ENCODE peak calls at places on chromosomes 4 and X, in nine cellular contexts. W, E, R, I, C, S, N, V and U are unnamed samples.

GRCh38 chrX:12984629-12985303 is 9.9 kb downstream of the TMSB4X start:
- DNase-seq in W (no peak), E (no peak), R (peak; percentile 42), I (no peak), C (no peak), S (no peak), N (no peak), V (no peak), U (peak; percentile 81)

GRCh38 chr4:113962719-113963274 is 16.6 kb downstream of the ARSJ start:
- DNase-seq in W (no peak), E (no peak), R (no peak), I (no peak), C (no peak), S (no peak), N (no peak), V (no peak), U (no peak)

GRCh38 chr4:139763205-139763604 is 97.6 kb downstream of the MGST2 start:
- DNase-seq in W (no peak), E (no peak), R (no peak), I (no peak), C (no peak), S (no peak), N (no peak), V (no peak), U (no peak)

GRCh38 chr4:23373269-23373668 is 516.6 kb downstream of the PPARGC1A start:
- DNase-seq in W (peak; percentile 54), E (no peak), R (peak; percentile 25), I (no peak), C (no peak), S (no peak), N (peak; percentile 47), V (no peak), U (no peak)

GRCh38 chr4:133623847-133624246 is 474.8 kb downstream of the PCDH10 start:
- DNase-seq in W (no peak), E (no peak), R (no peak), I (no peak), C (peak; percentile 13), S (no peak), N (no peak), V (no peak), U (no peak)

GRCh38 chr4:88457307-88458090 is 580 bp downstream of the HERC5 start:
- DNase-seq in W (peak; percentile 39), E (peak; percentile 30), R (peak; percentile 54), I (peak; percentile 64), C (no peak), S (peak; percentile 8), N (peak; percentile 67), V (no peak), U (peak; percentile 31)

GRCh38 chr4:44632089-44632488 is 19.3 kb downstream of the YIPF7 start:
- DNase-seq in W (no peak), E (no peak), R (no peak), I (no peak), C (peak; percentile 31), S (no peak), N (no peak), V (no peak), U (no peak)

GRCh38 chr4:2186133-2186864 is 55.6 kb downstream of the HAUS3 start:
- DNase-seq in W (peak; percentile 22), E (no peak), R (no peak), I (peak; percentile 68), C (no peak), S (no peak), N (no peak), V (no peak), U (peak; percentile 33)

GRCh38 chr4:23001478-23001877 is 308.7 kb downstream of the GBA3 start:
- DNase-seq in W (no peak), E (no peak), R (no peak), I (no peak), C (no peak), S (no peak), N (no peak), V (no peak), U (no peak)

GRCh38 chr4:163976588-163976987 is 482.1 kb downstream of the TMA16 start:
- DNase-seq in W (no peak), E (no peak), R (no peak), I (no peak), C (no peak), S (no peak), N (no peak), V (no peak), U (no peak)

GRCh38 chrX:129779747-129780146 is at the start of gene SASH3:
- DNase-seq in W (no peak), E (peak; percentile 88), R (peak; percentile 35), I (no peak), C (peak; percentile 66), S (no peak), N (peak; percentile 76), V (no peak), U (no peak)

GRCh38 chr4:61273237-61273636 is 73.1 kb downstream of the ADGRL3 start:
- DNase-seq in W (no peak), E (peak; percentile 91), R (no peak), I (no peak), C (peak; percentile 97), S (no peak), N (no peak), V (no peak), U (no peak)

GRCh38 chr4:3340703-3341088 is 47.9 kb downstream of the RGS12 start:
- DNase-seq in W (no peak), E (no peak), R (no peak), I (no peak), C (no peak), S (no peak), N (peak; percentile 65), V (peak; percentile 6), U (no peak)

GRCh38 chr4:3681191-3681590 is 85.0 kb upstream of the ADRA2C start:
- DNase-seq in W (no peak), E (no peak), R (no peak), I (peak; percentile 16), C (no peak), S (no peak), N (no peak), V (no peak), U (no peak)

GRCh38 chr4:168696828-168697227 is 200.0 kb downstream of the PALLD start:
- DNase-seq in W (no peak), E (no peak), R (no peak), I (no peak), C (no peak), S (no peak), N (no peak), V (no peak), U (no peak)

GRCh38 chrX:129462707-129463106 is 60.6 kb downstream of the SMARCA1 start:
- DNase-seq in W (no peak), E (no peak), R (no peak), I (no peak), C (peak; percentile 41), S (no peak), N (no peak), V (no peak), U (no peak)

GRCh38 chr4:46123872-46124755 is at the start of gene GABRG1:
- DNase-seq in W (no peak), E (no peak), R (no peak), I (peak; percentile 89), C (no peak), S (no peak), N (no peak), V (no peak), U (peak; percentile 54)